ENCODE peak calls at places on chromosome 9, in five cellular contexts. One of them, this sample, is unnamed.

GRCh38 chr9:130208600-130209347 is 36.6 kb downstream of the NCS1 start:
- DNase-seq in pancreas: no peak
- DNase-seq in IMR-90: no peak
- DNase-seq in fibroblast of lung: no peak
- DNase-seq in dorsolateral prefrontal cortex: no peak
- DNase-seq in this sample: no peak

GRCh38 chr9:2506310-2506709 is 115.3 kb upstream of the VLDLR start:
- DNase-seq in pancreas: no peak
- DNase-seq in IMR-90: no peak
- DNase-seq in fibroblast of lung: no peak
- DNase-seq in dorsolateral prefrontal cortex: no peak
- DNase-seq in this sample: no peak

GRCh38 chr9:16960084-16960483 is 89.6 kb upstream of the BNC2 start:
- DNase-seq in pancreas: no peak
- DNase-seq in IMR-90: peak; percentile 61
- DNase-seq in fibroblast of lung: peak; percentile 59
- DNase-seq in dorsolateral prefrontal cortex: no peak
- DNase-seq in this sample: no peak

GRCh38 chr9:87226896-87227295 is 270.8 kb upstream of the DAPK1 start:
- DNase-seq in pancreas: no peak
- DNase-seq in IMR-90: no peak
- DNase-seq in fibroblast of lung: peak; percentile 16
- DNase-seq in dorsolateral prefrontal cortex: no peak
- DNase-seq in this sample: no peak

GRCh38 chr9:104833701-104834100 is 69.8 kb downstream of the NIPSNAP3B start:
- DNase-seq in pancreas: no peak
- DNase-seq in IMR-90: no peak
- DNase-seq in fibroblast of lung: no peak
- DNase-seq in dorsolateral prefrontal cortex: no peak
- DNase-seq in this sample: no peak

GRCh38 chr9:137408651-137409405 is 14.1 kb downstream of the EXD3 start:
- DNase-seq in pancreas: no peak
- DNase-seq in IMR-90: no peak
- DNase-seq in fibroblast of lung: no peak
- DNase-seq in dorsolateral prefrontal cortex: no peak
- DNase-seq in this sample: no peak

GRCh38 chr9:126611592-126612328 is 2.0 kb upstream of the LMX1B start:
- DNase-seq in pancreas: peak; percentile 85
- DNase-seq in IMR-90: peak; percentile 40
- DNase-seq in fibroblast of lung: peak; percentile 54
- DNase-seq in dorsolateral prefrontal cortex: peak; percentile 61
- DNase-seq in this sample: peak; percentile 82

GRCh38 chr9:98280574-98280973 is 25.1 kb upstream of the TBC1D2 start:
- DNase-seq in pancreas: no peak
- DNase-seq in IMR-90: no peak
- DNase-seq in fibroblast of lung: no peak
- DNase-seq in dorsolateral prefrontal cortex: no peak
- DNase-seq in this sample: no peak

GRCh38 chr9:97470076-97470475 is 31.4 kb upstream of the TMOD1 start:
- DNase-seq in pancreas: no peak
- DNase-seq in IMR-90: no peak
- DNase-seq in fibroblast of lung: no peak
- DNase-seq in dorsolateral prefrontal cortex: peak; percentile 32
- DNase-seq in this sample: no peak

GRCh38 chr9:27665121-27665520 is 91.8 kb upstream of the C9orf72 start:
- DNase-seq in pancreas: no peak
- DNase-seq in IMR-90: no peak
- DNase-seq in fibroblast of lung: no peak
- DNase-seq in dorsolateral prefrontal cortex: no peak
- DNase-seq in this sample: no peak

GRCh38 chr9:127463382-127463781 is 12.1 kb downstream of the LRSAM1 start:
- DNase-seq in pancreas: no peak
- DNase-seq in IMR-90: no peak
- DNase-seq in fibroblast of lung: no peak
- DNase-seq in dorsolateral prefrontal cortex: no peak
- DNase-seq in this sample: no peak

GRCh38 chr9:131776473-131776872 is 36.6 kb upstream of the RAPGEF1 start:
- DNase-seq in pancreas: no peak
- DNase-seq in IMR-90: peak; percentile 36
- DNase-seq in fibroblast of lung: peak; percentile 44
- DNase-seq in dorsolateral prefrontal cortex: no peak
- DNase-seq in this sample: no peak

GRCh38 chr9:95857896-95858295 is 17.6 kb upstream of the ERCC6L2 start:
- DNase-seq in pancreas: no peak
- DNase-seq in IMR-90: no peak
- DNase-seq in fibroblast of lung: no peak
- DNase-seq in dorsolateral prefrontal cortex: no peak
- DNase-seq in this sample: no peak

GRCh38 chr9:136285501-136286358 is 18.2 kb downstream of the CCDC187 start:
- DNase-seq in pancreas: peak; percentile 47
- DNase-seq in IMR-90: no peak
- DNase-seq in fibroblast of lung: no peak
- DNase-seq in dorsolateral prefrontal cortex: no peak
- DNase-seq in this sample: no peak

GRCh38 chr9:22047596-22047995 is 38.5 kb upstream of the CDKN2B start:
- DNase-seq in pancreas: no peak
- DNase-seq in IMR-90: no peak
- DNase-seq in fibroblast of lung: no peak
- DNase-seq in dorsolateral prefrontal cortex: no peak
- DNase-seq in this sample: no peak

GRCh38 chr9:22256381-22256780 is 190.2 kb upstream of the DMRTA1 start:
- DNase-seq in pancreas: no peak
- DNase-seq in IMR-90: no peak
- DNase-seq in fibroblast of lung: no peak
- DNase-seq in dorsolateral prefrontal cortex: no peak
- DNase-seq in this sample: no peak

GRCh38 chr9:76618762-76619161 is 145.5 kb upstream of the PCA3 start:
- DNase-seq in pancreas: no peak
- DNase-seq in IMR-90: peak; percentile 38
- DNase-seq in fibroblast of lung: peak; percentile 74
- DNase-seq in dorsolateral prefrontal cortex: no peak
- DNase-seq in this sample: no peak

GRCh38 chr9:137422668-137423000 is 328 bp downstream of the EXD3 start:
- DNase-seq in pancreas: no peak
- DNase-seq in IMR-90: no peak
- DNase-seq in fibroblast of lung: no peak
- DNase-seq in dorsolateral prefrontal cortex: no peak
- DNase-seq in this sample: peak; percentile 63

GRCh38 chr9:114054191-114054690 is 23.9 kb downstream of the AMBP start:
- DNase-seq in pancreas: no peak
- DNase-seq in IMR-90: no peak
- DNase-seq in fibroblast of lung: no peak
- DNase-seq in dorsolateral prefrontal cortex: no peak
- DNase-seq in this sample: no peak

GRCh38 chr9:26169684-26170083 is 491.4 kb upstream of the TUSC1 start:
- DNase-seq in pancreas: no peak
- DNase-seq in IMR-90: peak; percentile 13
- DNase-seq in fibroblast of lung: no peak
- DNase-seq in dorsolateral prefrontal cortex: no peak
- DNase-seq in this sample: no peak

GRCh38 chr9:12426198-12426864 is 266.9 kb upstream of the TYRP1 start:
- DNase-seq in pancreas: no peak
- DNase-seq in IMR-90: no peak
- DNase-seq in fibroblast of lung: peak; percentile 5
- DNase-seq in dorsolateral prefrontal cortex: no peak
- DNase-seq in this sample: no peak

GRCh38 chr9:14415947-14416346 is 102.0 kb upstream of the NFIB start:
- DNase-seq in pancreas: no peak
- DNase-seq in IMR-90: peak; percentile 92
- DNase-seq in fibroblast of lung: peak; percentile 94
- DNase-seq in dorsolateral prefrontal cortex: no peak
- DNase-seq in this sample: no peak

GRCh38 chr9:81372628-81373191 is 316.6 kb downstream of the TLE1 start:
- DNase-seq in pancreas: no peak
- DNase-seq in IMR-90: no peak
- DNase-seq in fibroblast of lung: no peak
- DNase-seq in dorsolateral prefrontal cortex: no peak
- DNase-seq in this sample: no peak

GRCh38 chr9:96499257-96499656 is 49.3 kb downstream of the HABP4 start:
- DNase-seq in pancreas: no peak
- DNase-seq in IMR-90: no peak
- DNase-seq in fibroblast of lung: no peak
- DNase-seq in dorsolateral prefrontal cortex: no peak
- DNase-seq in this sample: no peak

GRCh38 chr9:136808075-136808780 is 480 bp downstream of the RABL6 start:
- DNase-seq in pancreas: peak; percentile 70
- DNase-seq in IMR-90: no peak
- DNase-seq in fibroblast of lung: no peak
- DNase-seq in dorsolateral prefrontal cortex: peak; percentile 48
- DNase-seq in this sample: peak; percentile 62

GRCh38 chr9:103714992-103715391 is 379.1 kb upstream of the SMC2 start:
- DNase-seq in pancreas: no peak
- DNase-seq in IMR-90: no peak
- DNase-seq in fibroblast of lung: no peak
- DNase-seq in dorsolateral prefrontal cortex: no peak
- DNase-seq in this sample: no peak

GRCh38 chr9:3526903-3527652 is 1.3 kb upstream of the RFX3 start:
- DNase-seq in pancreas: no peak
- DNase-seq in IMR-90: peak; percentile 13
- DNase-seq in fibroblast of lung: no peak
- DNase-seq in dorsolateral prefrontal cortex: peak; percentile 33
- DNase-seq in this sample: no peak

GRCh38 chr9:129412814-129413536 is 207.9 kb downstream of the C9orf50 start:
- DNase-seq in pancreas: peak; percentile 67
- DNase-seq in IMR-90: peak; percentile 78
- DNase-seq in fibroblast of lung: peak; percentile 78
- DNase-seq in dorsolateral prefrontal cortex: peak; percentile 53
- DNase-seq in this sample: peak; percentile 60

GRCh38 chr9:34253460-34253837 is 74.6 kb downstream of the UBAP1 start:
- DNase-seq in pancreas: no peak
- DNase-seq in IMR-90: peak; percentile 70
- DNase-seq in fibroblast of lung: peak; percentile 70
- DNase-seq in dorsolateral prefrontal cortex: no peak
- DNase-seq in this sample: no peak

GRCh38 chr9:34254141-34254913 is 74.7 kb downstream of the KIF24 start:
- DNase-seq in pancreas: no peak
- DNase-seq in IMR-90: peak; percentile 79
- DNase-seq in fibroblast of lung: peak; percentile 75
- DNase-seq in dorsolateral prefrontal cortex: no peak
- DNase-seq in this sample: no peak

GRCh38 chr9:34256987-34257585 is 72.0 kb downstream of the KIF24 start:
- DNase-seq in pancreas: no peak
- DNase-seq in IMR-90: no peak
- DNase-seq in fibroblast of lung: peak; percentile 12
- DNase-seq in dorsolateral prefrontal cortex: no peak
- DNase-seq in this sample: no peak

GRCh38 chr9:34256104-34256503 is 73.0 kb downstream of the KIF24 start:
- DNase-seq in pancreas: no peak
- DNase-seq in IMR-90: no peak
- DNase-seq in fibroblast of lung: peak; percentile 9
- DNase-seq in dorsolateral prefrontal cortex: no peak
- DNase-seq in this sample: no peak

GRCh38 chr9:34254966-34255825 is 73.9 kb downstream of the KIF24 start:
- DNase-seq in pancreas: no peak
- DNase-seq in IMR-90: peak; percentile 39
- DNase-seq in fibroblast of lung: peak; percentile 36
- DNase-seq in dorsolateral prefrontal cortex: no peak
- DNase-seq in this sample: no peak
- H3K4me3 ChIP-seq in pancreas: no peak overlapping the region
- H3K4me3 ChIP-seq in IMR-90: no peak overlapping the region
- H3K4me3 ChIP-seq in fibroblast of lung: no peak overlapping the region
- H3K4me3 ChIP-seq in dorsolateral prefrontal cortex: no peak overlapping the region
- H3K4me3 ChIP-seq in this sample: no peak overlapping the region

GRCh38 chr9:116155700-116156045 is 2.1 kb downstream of the PAPPA start:
- DNase-seq in pancreas: no peak
- DNase-seq in IMR-90: peak; percentile 75
- DNase-seq in fibroblast of lung: peak; percentile 77
- DNase-seq in dorsolateral prefrontal cortex: no peak
- DNase-seq in this sample: no peak
- H3K27ac ChIP-seq in pancreas: no peak overlapping the region
- H3K27ac ChIP-seq in IMR-90: peak overlapping the region; percentile 93
- H3K27ac ChIP-seq in fibroblast of lung: peak overlapping the region; percentile 89
- H3K27ac ChIP-seq in dorsolateral prefrontal cortex: no peak overlapping the region
- H3K27ac ChIP-seq in this sample: peak overlapping the region; percentile 44

DNA sequence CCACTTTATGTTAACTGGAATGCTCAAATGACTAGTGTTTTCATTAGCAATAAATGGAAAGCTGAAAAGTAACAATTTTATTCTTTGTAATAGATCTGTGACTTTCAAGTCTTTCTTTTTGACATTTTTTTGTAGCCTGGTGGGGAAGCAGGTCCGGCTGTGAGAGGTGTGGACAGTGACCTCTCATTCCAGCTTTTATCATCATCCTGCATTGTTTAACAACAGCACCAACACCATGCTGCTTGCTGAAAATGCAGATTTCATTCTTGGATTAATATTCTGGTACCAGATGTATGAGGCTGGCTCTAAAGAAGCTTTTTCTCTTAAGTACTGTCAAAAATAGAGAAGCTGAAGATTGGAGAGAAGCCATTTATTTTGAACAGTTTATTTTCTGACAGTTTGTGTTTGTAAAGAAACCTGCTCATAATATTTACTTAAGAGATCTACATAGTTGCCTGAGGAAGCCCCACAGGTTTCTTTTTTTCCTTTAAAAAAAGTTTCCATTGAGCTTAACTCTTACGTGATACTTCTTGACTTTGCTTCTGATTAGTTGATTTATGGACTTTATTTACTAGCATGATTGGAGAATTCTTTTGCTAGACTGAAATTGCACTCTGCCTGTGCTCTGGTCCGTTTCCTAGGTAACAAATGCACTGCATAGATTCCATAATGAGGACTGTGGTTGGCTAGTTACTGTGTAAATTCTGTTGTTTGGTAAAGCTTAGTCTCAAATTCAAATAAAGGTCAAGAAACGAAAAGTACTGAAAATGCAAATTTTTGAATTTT is 3.4 kb downstream of the KIAA1958 start:
- DNase-seq in pancreas: no peak
- DNase-seq in IMR-90: no peak
- DNase-seq in fibroblast of lung: no peak
- DNase-seq in dorsolateral prefrontal cortex: no peak
- DNase-seq in this sample: no peak
- H3K4me3 ChIP-seq in pancreas: no peak overlapping the region
- H3K4me3 ChIP-seq in IMR-90: no peak overlapping the region
- H3K4me3 ChIP-seq in fibroblast of lung: no peak overlapping the region
- H3K4me3 ChIP-seq in dorsolateral prefrontal cortex: peak overlapping the region; percentile 72
- H3K4me3 ChIP-seq in this sample: no peak overlapping the region

DNA sequence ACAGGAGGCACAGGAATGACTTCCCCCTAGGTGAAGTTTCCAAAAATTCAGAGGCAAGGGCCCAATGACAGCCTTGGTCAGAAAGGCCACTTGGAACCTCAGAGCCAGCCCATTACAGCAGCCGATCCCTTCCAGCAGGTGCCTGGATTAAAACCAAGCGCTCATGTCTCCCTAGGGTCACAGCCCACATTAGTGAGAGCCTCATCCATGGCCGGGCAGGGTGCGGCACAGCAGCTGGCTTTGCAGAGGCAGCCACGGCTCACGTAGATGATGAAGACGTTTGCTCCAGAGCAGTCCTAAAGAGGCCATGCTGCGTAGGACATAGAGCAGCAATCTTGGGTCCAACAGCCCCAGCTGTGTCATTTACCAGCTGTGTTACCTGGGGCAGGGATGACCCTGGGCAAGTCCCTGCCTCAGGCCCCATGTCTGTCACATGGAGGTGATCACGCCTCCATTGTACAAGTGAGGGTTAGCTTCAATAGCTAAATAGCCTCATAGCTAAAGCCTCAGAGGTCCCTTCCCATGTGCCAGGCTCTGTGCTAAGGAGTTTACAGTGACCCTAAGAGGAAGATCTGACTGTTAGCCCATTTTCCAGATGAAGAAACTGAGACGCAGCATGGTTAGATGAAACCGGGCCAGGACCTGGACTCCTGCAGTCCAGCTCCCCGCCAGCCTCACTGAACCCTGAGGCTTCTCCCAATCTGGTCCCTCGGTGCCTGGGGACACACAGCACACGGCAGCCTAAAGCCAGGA is 39.2 kb downstream of the NEK6 start:
- DNase-seq in pancreas: no peak
- DNase-seq in IMR-90: no peak
- DNase-seq in fibroblast of lung: no peak
- DNase-seq in dorsolateral prefrontal cortex: no peak
- DNase-seq in this sample: no peak
- H3K27ac ChIP-seq in pancreas: peak overlapping the region; percentile 65
- H3K27ac ChIP-seq in IMR-90: peak overlapping the region; percentile 85
- H3K27ac ChIP-seq in fibroblast of lung: peak overlapping the region; percentile 63
- H3K27ac ChIP-seq in dorsolateral prefrontal cortex: peak overlapping the region; percentile 11
- H3K27ac ChIP-seq in this sample: peak overlapping the region; percentile 34

This sample was measured in lower lobe of right lung.